ENCODE peak calls at places on chromosomes 3 and 15, in five cellular contexts. L, Y, B, T and I are unnamed samples.

GRCh38 chr3:167872941-167873340 is 137.4 kb downstream of the SERPINI1 start:
- DNase-seq in L (no peak), Y (no peak), B (no peak), T (no peak), I (no peak)

GRCh38 chr15:45641374-45641778 is 6.5 kb downstream of the SQOR start:
- DNase-seq in L (peak), Y (peak), B (peak), T (no peak), I (no peak)

GRCh38 chr15:77554306-77555080 is 78.2 kb downstream of the LINGO1 start:
- DNase-seq in L (no peak), Y (no peak), B (no peak), T (peak), I (no peak)

GRCh38 chr15:37098468-37099320 is 1.7 kb downstream of the MEIS2 start:
- DNase-seq in L (peak), Y (peak), B (no peak), T (no peak), I (peak)

GRCh38 chr15:34726407-34727100 is 28.2 kb downstream of the GJD2 start:
- DNase-seq in L (peak), Y (no peak), B (no peak), T (no peak), I (no peak)

GRCh38 chr3:12280333-12280732 is 8.5 kb upstream of the PPARG start:
- DNase-seq in L (no peak), Y (no peak), B (no peak), T (no peak), I (no peak)

GRCh38 chr3:67691207-67691606 is 36.8 kb upstream of the SUCLG2 start:
- DNase-seq in L (no peak), Y (no peak), B (no peak), T (no peak), I (no peak)

GRCh38 chr3:39644176-39644575 is 165.2 kb upstream of the MYRIP start:
- DNase-seq in L (peak), Y (peak), B (no peak), T (no peak), I (no peak)

GRCh38 chr3:191238321-191238817 is 39.3 kb downstream of the OSTN start:
- DNase-seq in L (peak), Y (no peak), B (no peak), T (no peak), I (no peak)

GRCh38 chr3:38720465-38720864 is 71.0 kb upstream of the SCN5A start:
- DNase-seq in L (no peak), Y (no peak), B (no peak), T (no peak), I (no peak)